ENCODE peak calls at places on chromosomes 5 and 9, in ten cellular contexts. P, R, J, W, L, T, D, I, B and S are unnamed samples.

GRCh38 chr9:87592554-87593394 is 95.1 kb downstream of the DAPK1 start:
- DNase-seq in P (peak), R (no peak), J (peak), W (no peak), L (peak), T (no peak), D (no peak), I (peak), B (no peak), S (peak)

GRCh38 chr5:166962470-166962869 is 1329.0 kb upstream of the WWC1 start:
- DNase-seq in P (no peak), R (no peak), J (no peak), W (no peak), L (no peak), T (no peak), D (no peak), I (no peak), B (no peak), S (no peak)

GRCh38 chr9:14068690-14069089 is 245.3 kb downstream of the NFIB start:
- DNase-seq in P (no peak), R (no peak), J (peak), W (no peak), L (no peak), T (no peak), D (no peak), I (no peak), B (no peak), S (no peak)

GRCh38 chr5:123571927-123572326 is 60.0 kb downstream of the CSNK1G3 start:
- DNase-seq in P (no peak), R (no peak), J (no peak), W (no peak), L (no peak), T (no peak), D (no peak), I (no peak), B (no peak), S (no peak)

GRCh38 chr9:94014066-94014654 is 59.0 kb upstream of the BARX1 start:
- DNase-seq in P (no peak), R (no peak), J (peak), W (no peak), L (no peak), T (no peak), D (no peak), I (no peak), B (peak), S (no peak)

GRCh38 chr9:87269296-87269695 is 228.4 kb upstream of the DAPK1 start:
- DNase-seq in P (no peak), R (no peak), J (no peak), W (no peak), L (no peak), T (no peak), D (no peak), I (no peak), B (no peak), S (no peak)

GRCh38 chr5:170173227-170173626 is 59.6 kb upstream of the C5orf58 start:
- DNase-seq in P (no peak), R (peak), J (no peak), W (no peak), L (no peak), T (no peak), D (no peak), I (no peak), B (no peak), S (no peak)

GRCh38 chr9:25449503-25449902 is 228.7 kb downstream of the TUSC1 start:
- DNase-seq in P (no peak), R (no peak), J (no peak), W (no peak), L (no peak), T (no peak), D (no peak), I (no peak), B (no peak), S (no peak)

GRCh38 chr5:96572864-96573512 is 89.2 kb upstream of the CAST start:
- DNase-seq in P (no peak), R (no peak), J (peak), W (no peak), L (no peak), T (no peak), D (no peak), I (no peak), B (no peak), S (no peak)

GRCh38 chr5:62779010-62779422 is 200.4 kb downstream of the LRRC70 start:
- DNase-seq in P (no peak), R (peak), J (peak), W (no peak), L (no peak), T (no peak), D (no peak), I (no peak), B (peak), S (no peak)

GRCh38 chr5:133945561-133945960 is 22.9 kb downstream of the C5orf15 start:
- DNase-seq in P (no peak), R (no peak), J (no peak), W (no peak), L (no peak), T (no peak), D (no peak), I (no peak), B (no peak), S (no peak)

GRCh38 chr5:73897886-73898285 is 271.9 kb downstream of the ARHGEF28 start:
- DNase-seq in P (no peak), R (no peak), J (no peak), W (no peak), L (no peak), T (no peak), D (no peak), I (no peak), B (no peak), S (no peak)

GRCh38 chr9:89178162-89179120 is at the start of gene SHC3:
- DNase-seq in P (no peak), R (no peak), J (no peak), W (no peak), L (no peak), T (no peak), D (no peak), I (peak), B (peak), S (no peak)

GRCh38 chr5:121744577-121744976 is 107.1 kb upstream of the FTMT start:
- DNase-seq in P (no peak), R (no peak), J (peak), W (no peak), L (no peak), T (no peak), D (no peak), I (no peak), B (no peak), S (no peak)

GRCh38 chr5:170348069-170348702 is 41.0 kb downstream of the KCNMB1 start:
- DNase-seq in P (no peak), R (no peak), J (no peak), W (no peak), L (peak), T (no peak), D (no peak), I (no peak), B (no peak), S (no peak)

GRCh38 chr9:133943781-133944745 is 48.1 kb downstream of the VAV2 start:
- DNase-seq in P (no peak), R (no peak), J (no peak), W (no peak), L (peak), T (peak), D (no peak), I (peak), B (peak), S (no peak)

GRCh38 chr5:36883894-36884462 is 7.4 kb downstream of the NIPBL start:
- DNase-seq in P (no peak), R (no peak), J (no peak), W (no peak), L (no peak), T (no peak), D (no peak), I (no peak), B (no peak), S (no peak)

GRCh38 chr9:136476369-136477150 is 6.3 kb downstream of the SEC16A start:
- DNase-seq in P (no peak), R (no peak), J (no peak), W (no peak), L (no peak), T (no peak), D (no peak), I (no peak), B (no peak), S (no peak)

GRCh38 chr9:97271292-97271691 is 36.2 kb upstream of the CCDC180 start:
- DNase-seq in P (no peak), R (no peak), J (peak), W (no peak), L (no peak), T (no peak), D (no peak), I (peak), B (no peak), S (no peak)
- H3K4me3 ChIP-seq in P (no peak), R (no peak), J (peak), W (no peak), L (no peak), T (no peak), D (no peak), I (no peak), B (no peak), S (no peak)

GRCh38 chr9:70586506-70586905 is 172.0 kb upstream of the KLF9 start:
- DNase-seq in P (no peak), R (no peak), J (no peak), W (no peak), L (no peak), T (no peak), D (no peak), I (no peak), B (no peak), S (no peak)

GRCh38 chr9:70589571-70590263 is 175.3 kb upstream of the KLF9 start:
- DNase-seq in P (no peak), R (no peak), J (no peak), W (no peak), L (peak), T (no peak), D (no peak), I (no peak), B (no peak), S (no peak)

GRCh38 chr9:70588381-70588780 is 173.9 kb upstream of the KLF9 start:
- DNase-seq in P (no peak), R (no peak), J (no peak), W (no peak), L (no peak), T (no peak), D (no peak), I (no peak), B (no peak), S (no peak)

GRCh38 chr9:70588999-70589398 is 174.5 kb upstream of the KLF9 start:
- DNase-seq in P (no peak), R (no peak), J (no peak), W (no peak), L (no peak), T (no peak), D (no peak), I (no peak), B (no peak), S (no peak)

GRCh38 chr9:70587143-70587710 is 172.8 kb upstream of the KLF9 start:
- DNase-seq in P (no peak), R (no peak), J (no peak), W (no peak), L (peak), T (no peak), D (no peak), I (no peak), B (no peak), S (no peak)
- TF ChIP-seq POLR2AphosphoS5 in P (no peak), R (no peak), J (no peak), W (no peak), L (peak), T (no peak), D (no peak), I (no peak), B (no peak), S (no peak)

DNA sequence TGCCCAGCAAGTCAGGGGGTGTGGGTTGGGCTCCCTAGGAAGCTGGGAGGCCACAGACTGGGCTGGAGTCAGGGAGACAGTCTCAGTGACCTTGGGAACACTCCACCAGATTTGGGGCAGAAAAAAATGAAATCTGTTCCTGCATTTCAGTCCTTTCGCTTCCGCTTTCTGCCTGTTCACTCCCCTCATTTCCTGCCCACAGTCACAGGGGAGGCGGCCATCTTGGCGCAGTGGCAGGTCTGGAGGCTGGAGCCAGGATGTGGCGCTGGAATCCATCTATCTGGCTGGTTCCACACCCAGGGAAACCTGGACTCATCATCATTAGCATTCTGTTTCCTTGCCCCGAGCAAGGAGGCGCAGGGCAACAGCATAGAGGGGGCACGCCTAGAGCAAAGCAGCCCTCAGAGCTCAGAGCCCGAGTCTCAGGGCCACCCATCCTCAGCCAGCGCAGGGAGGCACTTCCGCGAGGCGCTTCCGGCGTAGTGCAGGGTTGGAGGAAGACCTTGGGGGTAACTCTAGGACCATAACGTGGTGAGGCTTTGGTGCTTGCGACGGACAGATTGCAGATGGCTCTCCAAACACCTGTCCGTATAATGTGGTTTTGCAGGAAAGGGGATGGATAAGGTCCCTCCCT is 86.3 kb upstream of the HSPA9 start:
- DNase-seq in P (no peak), R (no peak), J (no peak), W (peak), L (peak), T (no peak), D (peak), I (no peak), B (no peak), S (no peak)
- H3K4me3 ChIP-seq in P (no peak), R (no peak), J (no peak), W (no peak), L (no peak), T (no peak), D (no peak), I (no peak), B (no peak), S (no peak)

GRCh38 chr9:130003943-130004552 is 38.9 kb downstream of the FNBP1 start:
- DNase-seq in P (no peak), R (no peak), J (no peak), W (no peak), L (peak), T (no peak), D (no peak), I (no peak), B (no peak), S (peak)
- TF ChIP-seq POLR2AphosphoS5 in P (no peak), R (no peak), J (no peak), W (no peak), L (no peak), T (no peak), D (no peak), I (no peak), B (no peak), S (no peak)

GRCh38 chr5:3602713-3603502 is 7.3 kb downstream of the IRX1 start:
- DNase-seq in P (peak), R (no peak), J (peak), W (no peak), L (no peak), T (peak), D (no peak), I (peak), B (peak), S (no peak)
- H3K4me3 ChIP-seq in P (peak), R (no peak), J (no peak), W (peak), L (peak), T (no peak), D (peak), I (no peak), B (no peak), S (no peak)

DNA sequence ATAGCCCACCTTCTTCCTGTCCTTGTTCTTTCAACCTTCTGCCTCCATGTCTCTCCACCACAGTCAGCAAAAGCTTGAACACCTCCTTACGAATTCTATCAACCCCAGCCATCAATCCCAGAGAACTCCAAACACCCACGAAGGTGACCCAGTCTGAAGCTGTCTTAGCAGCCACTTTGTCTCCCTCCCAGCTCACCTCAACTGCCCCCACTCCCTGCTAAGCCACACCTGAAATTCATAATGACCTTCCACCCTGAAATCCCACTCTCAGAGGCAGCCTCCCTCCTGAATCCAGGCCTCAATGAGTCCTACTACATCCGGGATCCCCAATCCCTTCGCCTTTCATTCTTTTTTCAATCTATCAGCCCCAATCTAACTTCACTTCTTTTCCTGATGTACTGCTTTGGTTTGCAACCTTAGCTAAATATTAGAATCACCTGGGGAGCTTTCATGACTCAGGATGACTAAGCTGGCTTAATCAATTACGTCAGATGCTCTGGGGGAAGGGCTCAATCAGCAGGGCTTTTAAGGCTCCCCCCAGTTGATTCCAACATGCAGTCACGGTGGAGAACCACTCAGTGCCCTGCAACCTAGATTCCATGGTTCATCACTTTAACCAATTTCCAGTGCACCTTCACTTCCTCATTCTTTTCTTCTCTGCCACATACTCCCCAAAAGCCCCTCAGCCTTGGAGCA is 32.2 kb downstream of the BHMT start:
- DNase-seq in P (no peak), R (peak), J (peak), W (no peak), L (no peak), T (no peak), D (no peak), I (no peak), B (no peak), S (no peak)
- TF ChIP-seq POLR2AphosphoS5 in P (no peak), R (peak), J (no peak), W (no peak), L (no peak), T (no peak), D (no peak), I (no peak), B (no peak), S (no peak)

GRCh38 chr9:292915-293314 is 78.2 kb downstream of the DOCK8 start:
- DNase-seq in P (no peak), R (no peak), J (no peak), W (no peak), L (no peak), T (no peak), D (no peak), I (no peak), B (no peak), S (no peak)
- H3K4me3 ChIP-seq in P (no peak), R (no peak), J (no peak), W (no peak), L (no peak), T (no peak), D (no peak), I (no peak), B (no peak), S (no peak)

DNA sequence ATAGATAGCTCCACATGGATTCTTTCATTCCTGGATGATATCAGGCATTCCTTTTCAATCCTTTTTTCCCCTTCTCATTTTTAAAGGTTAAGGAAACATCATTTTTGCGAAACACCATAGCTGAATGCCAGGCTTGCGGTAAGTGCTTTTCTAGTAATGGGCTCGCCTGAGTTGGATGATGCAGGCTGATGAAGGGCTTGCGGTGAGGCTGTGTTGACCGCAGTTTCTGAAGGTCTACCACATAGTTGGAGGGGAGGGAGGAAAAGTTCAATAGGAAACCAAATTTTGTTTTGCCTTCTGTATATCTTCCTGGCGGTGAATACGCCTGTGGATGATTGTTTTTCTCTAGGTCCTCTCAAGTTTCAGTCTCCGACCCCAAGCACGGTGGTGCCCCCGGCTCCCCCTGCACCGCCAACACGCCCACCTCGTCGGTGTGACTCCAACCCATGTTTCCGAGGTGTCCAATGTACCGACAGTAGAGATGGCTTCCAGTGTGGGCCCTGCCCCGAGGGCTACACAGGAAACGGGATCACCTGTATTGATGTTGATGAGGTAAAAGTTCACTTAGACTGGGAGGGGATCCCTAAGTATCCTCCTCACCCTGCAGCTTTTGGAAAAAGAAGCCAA is 24.3 kb downstream of the THBS4 start:
- DNase-seq in P (no peak), R (no peak), J (no peak), W (no peak), L (no peak), T (no peak), D (no peak), I (peak), B (no peak), S (no peak)
- TF ChIP-seq POLR2AphosphoS5 in P (no peak), R (no peak), J (no peak), W (no peak), L (no peak), T (no peak), D (no peak), I (no peak), B (no peak), S (no peak)

GRCh38 chr5:126852104-126852531 is 75.2 kb downstream of the LMNB1 start:
- DNase-seq in P (no peak), R (no peak), J (no peak), W (no peak), L (peak), T (no peak), D (no peak), I (no peak), B (no peak), S (no peak)

GRCh38 chr5:126849101-126849678 is 72.3 kb downstream of the LMNB1 start:
- DNase-seq in P (no peak), R (no peak), J (no peak), W (no peak), L (no peak), T (no peak), D (no peak), I (no peak), B (no peak), S (no peak)

GRCh38 chr5:126854526-126855110 is 77.7 kb downstream of the LMNB1 start:
- DNase-seq in P (no peak), R (no peak), J (no peak), W (no peak), L (no peak), T (no peak), D (no peak), I (peak), B (no peak), S (no peak)

GRCh38 chr5:126852916-126853315 is 76.0 kb downstream of the LMNB1 start:
- DNase-seq in P (no peak), R (no peak), J (no peak), W (no peak), L (no peak), T (no peak), D (no peak), I (no peak), B (no peak), S (no peak)

GRCh38 chr5:126851441-126852103 is 74.6 kb downstream of the LMNB1 start:
- DNase-seq in P (no peak), R (no peak), J (no peak), W (no peak), L (peak), T (no peak), D (no peak), I (no peak), B (no peak), S (no peak)
- H3K4me3 ChIP-seq in P (no peak), R (no peak), J (no peak), W (no peak), L (no peak), T (no peak), D (no peak), I (no peak), B (no peak), S (no peak)